ENCODE peak calls at places on chromosome 15, in five cellular contexts. L, U, M, J and F are unnamed samples.

GRCh38 chr15:52503788-52504496 is 24.7 kb downstream of the MYO5A start:
- DNase-seq in M (peak; percentile 51), U (no peak), J (no peak), L (no peak), F (no peak)

GRCh38 chr15:39497759-39498565 is 82.9 kb upstream of the THBS1 start:
- DNase-seq in U (no peak), L (no peak), J (no peak), M (no peak), F (no peak)

GRCh38 chr15:69807752-69808151 is 290.0 kb downstream of the TLE3 start:
- DNase-seq in U (no peak), L (no peak), M (no peak), J (no peak), F (no peak)

GRCh38 chr15:52181938-52182780 is 9.0 kb downstream of the GNB5 start:
- DNase-seq in M (no peak), U (no peak), J (no peak), L (peak; percentile 33), F (no peak)

GRCh38 chr15:23648920-23649515 is 1.4 kb upstream of the MAGEL2 start:
- DNase-seq in L (peak; percentile 16), J (peak; percentile 77), M (no peak), U (no peak), F (no peak)

GRCh38 chr15:29268706-29269484 is 727 bp downstream of the NSMCE3 start:
- DNase-seq in J (peak; percentile 77), M (peak; percentile 7), U (peak; percentile 5), L (no peak), F (peak; percentile 12)

GRCh38 chr15:91970142-91970541 is 116.6 kb downstream of the SLCO3A1 start:
- DNase-seq in U (no peak), M (no peak), J (no peak), L (no peak), F (no peak)

GRCh38 chr15:100623301-100623700 is 20.9 kb downstream of the ASB7 start:
- DNase-seq in M (no peak), L (no peak), J (no peak), U (no peak), F (no peak)

GRCh38 chr15:76368135-76368588 is 31.6 kb downstream of the ISL2 start:
- DNase-seq in U (no peak), L (no peak), J (no peak), M (no peak), F (no peak)

GRCh38 chr15:32131803-32132202 is 101.5 kb downstream of the CHRNA7 start:
- DNase-seq in U (no peak), L (no peak), M (no peak), J (no peak), F (no peak)

DNA sequence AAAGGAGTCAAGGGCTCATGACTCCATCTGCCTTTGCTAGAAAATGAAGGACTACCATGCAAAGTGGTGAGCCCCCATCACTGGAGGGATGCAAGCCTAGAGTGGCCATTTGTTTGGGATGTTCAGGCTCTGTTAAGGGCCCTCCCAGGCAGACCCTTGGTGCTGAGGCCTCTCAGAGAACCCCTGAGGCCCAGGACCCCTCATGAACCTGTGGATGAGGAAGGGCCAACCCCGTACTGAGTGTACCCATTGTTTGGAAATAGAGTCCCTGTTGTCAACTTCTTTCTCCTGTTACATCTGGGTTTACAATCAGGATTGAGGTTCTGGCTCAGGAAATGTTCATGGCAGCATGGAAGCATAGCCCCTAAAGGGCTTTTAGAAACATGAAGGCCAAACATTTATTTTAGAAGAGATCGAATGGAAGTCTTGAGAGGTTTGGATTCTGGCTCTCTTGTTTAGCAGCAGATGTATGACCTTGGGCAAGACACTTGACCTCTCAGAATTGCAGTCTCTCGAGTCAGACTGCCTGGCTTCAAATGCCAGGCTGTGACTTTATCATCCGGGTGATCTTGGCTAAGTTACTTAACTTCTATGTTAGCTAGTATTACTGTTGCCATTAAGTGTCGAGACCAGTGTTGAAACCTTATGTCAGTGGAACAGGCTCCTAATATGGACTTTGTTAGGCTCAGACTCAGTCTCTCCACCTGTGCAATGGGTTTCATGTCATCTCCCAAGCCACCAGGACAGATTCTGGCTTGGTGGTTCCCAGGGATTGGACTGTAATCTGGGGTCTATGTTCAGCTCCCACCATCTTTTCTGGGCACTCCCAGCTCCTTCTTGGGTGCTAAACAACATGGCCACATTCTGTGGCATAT is 12.4 kb downstream of the ITGA11 start:
- DNase-seq in L (no peak), J (no peak), U (no peak), M (no peak), F (no peak)
- TF ChIP-seq SUZ12 in L (no peak), J (no peak), U (no peak), M (no peak), F (no peak)

GRCh38 chr15:40891810-40892448 is 2.3 kb upstream of the VPS18 start:
- DNase-seq in J (no peak), M (no peak), L (peak; percentile 40), U (no peak), F (no peak)
- TF ChIP-seq SUZ12 in J (no peak), M (no peak), L (no peak), U (no peak), F (no peak)

GRCh38 chr15:62392411-62392810 is 227.3 kb upstream of the C2CD4B start:
- DNase-seq in L (peak; percentile 75), M (no peak), J (no peak), U (no peak), F (no peak)

GRCh38 chr15:62389887-62390792 is 225.1 kb upstream of the C2CD4B start:
- DNase-seq in J (peak; percentile 84), M (no peak), U (peak; percentile 76), L (peak; percentile 52), F (peak; percentile 78)

GRCh38 chr15:62393196-62393595 is 228.1 kb upstream of the C2CD4B start:
- DNase-seq in L (no peak), M (no peak), U (no peak), J (no peak), F (no peak)

GRCh38 chr15:62391565-62392262 is 226.6 kb upstream of the C2CD4B start:
- DNase-seq in L (peak; percentile 29), U (no peak), J (peak; percentile 73), M (no peak), F (peak; percentile 25)

GRCh38 chr15:62390793-62391543 is 225.9 kb upstream of the C2CD4B start:
- DNase-seq in J (peak; percentile 79), L (peak; percentile 32), M (no peak), U (peak; percentile 39), F (peak; percentile 17)
- TF ChIP-seq SUZ12 in J (no peak), L (no peak), M (no peak), U (no peak), F (no peak)

DNA sequence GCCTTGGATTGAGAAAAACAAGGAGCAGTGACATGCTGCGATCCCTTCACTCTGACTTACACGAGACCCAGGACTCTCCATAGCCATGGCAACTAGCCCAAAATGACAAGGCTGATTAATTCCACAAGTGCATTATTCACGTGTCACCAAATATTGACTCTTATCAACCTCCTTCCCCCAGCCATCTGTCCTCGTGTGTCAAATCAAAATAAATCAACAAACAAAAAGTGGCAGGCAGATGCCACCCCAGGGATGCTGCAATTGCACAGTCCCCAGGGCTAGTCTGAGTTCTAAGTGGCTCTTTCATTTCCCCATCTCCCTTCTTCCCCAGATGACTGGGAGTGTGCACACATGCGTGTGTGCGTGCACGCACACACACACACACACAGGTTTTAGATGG is 104.9 kb downstream of the AQP9 start:
- DNase-seq in M (no peak), J (no peak), L (no peak), U (no peak), F (no peak)
- TF ChIP-seq SUZ12 in M (no peak), J (no peak), L (no peak), U (no peak), F (no peak)

GRCh38 chr15:82530006-82530405 is 10.3 kb downstream of the RPS17 start:
- DNase-seq in J (no peak), M (no peak), U (no peak), L (no peak), F (no peak)
- TF ChIP-seq SUZ12 in J (no peak), M (no peak), U (no peak), L (no peak), F (no peak)

GRCh38 chr15:80228959-80229610 is 22.9 kb downstream of the CTXND1 start:
- DNase-seq in J (no peak), U (no peak), L (no peak), M (no peak), F (no peak)

GRCh38 chr15:80231371-80231770 is 20.6 kb downstream of the CTXND1 start:
- DNase-seq in J (no peak), M (no peak), L (no peak), U (no peak), F (no peak)

GRCh38 chr15:80234883-80235282 is 17.1 kb downstream of the CTXND1 start:
- DNase-seq in J (peak; percentile 80), M (no peak), U (no peak), L (no peak), F (peak; percentile 36)

DNA sequence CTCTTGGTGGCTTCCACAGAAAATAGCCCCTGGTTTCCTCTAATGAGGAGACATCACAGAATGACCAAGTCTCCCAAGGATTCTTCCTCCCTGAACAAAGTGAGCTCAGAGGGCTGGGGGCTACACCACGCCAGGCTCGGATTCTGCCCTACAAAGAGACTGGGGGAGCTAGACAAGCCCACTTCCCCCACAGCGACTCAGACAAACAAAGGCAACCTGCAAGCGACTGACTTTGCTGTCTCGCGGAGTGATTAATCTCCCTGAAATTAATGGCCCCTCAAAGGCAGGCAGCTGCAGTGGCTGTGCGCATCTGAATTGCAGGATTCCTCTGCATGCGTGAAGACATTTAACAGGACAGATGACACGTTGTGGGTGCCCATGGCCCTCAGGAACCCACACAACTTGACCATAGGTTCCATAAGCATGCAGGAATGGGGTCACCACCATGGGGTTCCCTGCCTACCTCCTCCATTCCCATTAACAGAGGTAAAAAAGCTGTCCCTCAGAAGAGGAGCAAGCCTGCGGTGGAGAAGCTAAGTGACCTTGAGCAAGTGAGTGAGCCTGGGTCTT is 18.4 kb downstream of the CTXND1 start:
- DNase-seq in U (no peak), L (no peak), J (no peak), M (no peak), F (no peak)
- TF ChIP-seq SUZ12 in U (no peak), L (no peak), J (no peak), M (no peak), F (no peak)